ENCODE peak calls at places on chromosomes 5 and 9, in six cellular contexts. R is uterus; M is tibial nerve; O is adipocyte; I is CD4-positive, CD25-positive, alpha-beta regulatory T cell; C is cardiac muscle cell. H is an unnamed sample.

GRCh38 chr5:165497707-165498106 is 1992.3 kb downstream of the MAT2B start:
- DNase-seq in R (no peak), C (peak; percentile 30), I (no peak), M (no peak), O (peak; percentile 22), H (peak; percentile 57)

GRCh38 chr5:79011219-79011836 is 26.2 kb upstream of the ARSB start:
- DNase-seq in O (no peak), I (peak; percentile 16), R (no peak), M (no peak), C (no peak), H (no peak)

GRCh38 chr5:136028782-136029742 is at the start of gene TGFBI:
- DNase-seq in R (peak; percentile 57), M (peak; percentile 57), C (peak; percentile 76), O (peak; percentile 88), I (no peak), H (no peak)

GRCh38 chr5:178398856-178399722 is 166.5 kb upstream of the PHYKPL start:
- DNase-seq in I (no peak), R (no peak), C (no peak), M (no peak), O (no peak), H (no peak)

GRCh38 chr9:132832171-132832570 is 45.9 kb downstream of the AK8 start:
- DNase-seq in I (no peak), R (no peak), M (no peak), C (no peak), O (no peak), H (no peak)

GRCh38 chr9:115999498-115999897 is 154.1 kb upstream of the PAPPA start:
- DNase-seq in O (peak; percentile 28), I (no peak), R (no peak), M (no peak), C (no peak), H (no peak)

GRCh38 chr9:122402403-122403268 is 31.8 kb downstream of the PTGS1 start:
- DNase-seq in C (no peak), M (no peak), O (peak; percentile 98), R (no peak), I (peak; percentile 3), H (no peak)

GRCh38 chr9:7489018-7489417 is 310.6 kb downstream of the DMAC1 start:
- DNase-seq in R (no peak), C (no peak), I (no peak), O (no peak), M (no peak), H (no peak)

GRCh38 chr5:134252671-134253070 is 26.8 kb upstream of the PPP2CA start:
- DNase-seq in I (no peak), C (peak; percentile 28), R (no peak), O (peak; percentile 76), M (no peak), H (no peak)

GRCh38 chr9:27945386-27945785 is 372.1 kb upstream of the C9orf72 start:
- DNase-seq in M (no peak), R (no peak), I (no peak), O (no peak), C (no peak), H (no peak)

GRCh38 chr9:71349218-71349617 is 227.8 kb upstream of the TRPM3 start:
- DNase-seq in I (no peak), M (no peak), R (no peak), C (no peak), O (peak; percentile 85), H (no peak)

GRCh38 chr5:103254921-103255320 is 3.6 kb upstream of the MACIR start:
- DNase-seq in M (no peak), I (no peak), R (no peak), O (peak; percentile 28), C (no peak), H (no peak)

GRCh38 chr5:120544043-120544442 is 79.9 kb downstream of the PRR16 start:
- DNase-seq in R (no peak), I (no peak), M (no peak), C (no peak), O (no peak), H (no peak)

GRCh38 chr5:15992918-15993317 is 186.7 kb downstream of the MARCHF11 start:
- DNase-seq in I (no peak), C (no peak), O (peak; percentile 12), M (no peak), R (no peak), H (no peak)

GRCh38 chr5:59615272-59615671 is 278.3 kb downstream of the PDE4D start:
- DNase-seq in C (no peak), O (peak; percentile 41), I (no peak), M (no peak), R (no peak), H (no peak)

GRCh38 chr5:23289162-23289561 is 218.2 kb upstream of the PRDM9 start:
- DNase-seq in M (no peak), I (no peak), R (no peak), C (no peak), O (no peak), H (no peak)

GRCh38 chr5:149938791-149939358 is 5.7 kb downstream of the PDE6A start:
- DNase-seq in C (no peak), R (no peak), M (no peak), O (peak; percentile 82), I (no peak), H (no peak)

GRCh38 chr9:122053546-122053945 is 39.6 kb downstream of the TTLL11 start:
- DNase-seq in M (no peak), O (no peak), C (no peak), I (no peak), R (no peak), H (no peak)

GRCh38 chr5:142722896-142723295 is 37.0 kb upstream of the FGF1 start:
- DNase-seq in O (no peak), C (no peak), R (no peak), M (no peak), I (no peak), H (no peak)

GRCh38 chr5:151678146-151678545 is 8.6 kb downstream of the SPARC start:
- DNase-seq in R (no peak), I (no peak), O (peak; percentile 55), C (no peak), M (no peak), H (no peak)

DNA sequence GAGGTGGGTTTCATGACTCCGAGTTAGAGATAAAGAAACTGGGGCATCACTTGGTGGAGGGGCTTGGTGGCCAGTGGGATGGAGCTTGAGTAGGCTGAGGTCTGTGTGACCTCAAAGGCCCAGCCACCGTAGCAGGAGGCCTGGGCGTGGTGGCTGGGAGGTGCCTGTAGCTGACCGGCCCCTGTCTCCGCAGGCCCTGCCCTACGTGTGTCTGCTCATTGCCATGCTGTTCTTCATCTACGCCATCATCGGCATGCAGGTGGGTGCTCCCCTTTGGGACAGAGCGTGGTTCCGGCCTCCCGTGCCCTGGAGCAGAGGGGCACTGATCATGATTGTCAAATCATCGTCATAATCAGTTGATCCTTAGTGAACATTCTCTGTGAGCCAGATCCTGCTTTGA is 196.2 kb downstream of the CACNA1B start:
- DNase-seq in I (no peak), C (no peak), O (no peak), M (no peak), R (no peak), H (no peak)
- H3K27me3 ChIP-seq in I (no peaks in the 10 kb centered on the region), C (no peaks in the 10 kb centered on the region), O (peaks cover 30% of the 10 kb centered on the region), M (no peaks in the 10 kb centered on the region), R (no peaks in the 10 kb centered on the region), H (no peaks in the 10 kb centered on the region)

GRCh38 chr9:126222363-126222834 is 104.2 kb upstream of the MVB12B start:
- DNase-seq in O (no peak), R (no peak), I (no peak), M (no peak), C (no peak), H (no peak)

GRCh38 chr9:126222835-126223431 is 103.7 kb upstream of the MVB12B start:
- DNase-seq in R (no peak), I (no peak), O (no peak), C (no peak), M (no peak), H (no peak)

GRCh38 chr9:126219717-126220116 is 106.9 kb upstream of the MVB12B start:
- DNase-seq in I (no peak), C (no peak), R (no peak), M (no peak), O (no peak), H (no peak)

GRCh38 chr9:126219166-126219565 is 107.5 kb upstream of the MVB12B start:
- DNase-seq in O (no peak), R (no peak), C (no peak), I (no peak), M (no peak), H (no peak)

DNA sequence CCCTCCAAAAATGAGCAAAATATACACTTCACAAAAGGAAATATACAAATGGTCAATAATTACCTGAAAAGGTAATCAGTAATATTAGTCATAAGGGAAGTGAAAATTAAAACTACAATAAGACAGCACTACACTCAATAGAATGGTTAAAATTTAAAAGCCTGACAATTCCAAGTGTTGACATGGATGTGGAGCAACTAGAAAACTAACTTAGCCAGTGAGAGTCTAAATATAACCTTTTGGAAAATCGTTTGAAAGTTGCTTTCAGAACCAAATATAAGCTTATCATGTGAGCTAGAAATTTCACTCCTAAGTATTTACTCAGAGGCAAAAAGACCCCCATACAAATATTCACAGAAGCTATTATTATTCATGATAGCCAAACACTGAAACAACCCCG is 105.1 kb upstream of the MVB12B start:
- DNase-seq in O (no peak), R (no peak), C (no peak), M (no peak), I (no peak), H (no peak)
- H3K27me3 ChIP-seq in O (peaks cover 40% of the 10 kb centered on the region), R (no peaks in the 10 kb centered on the region), C (no peaks in the 10 kb centered on the region), M (no peaks in the 10 kb centered on the region), I (peaks cover 10% of the 10 kb centered on the region), H (no peaks in the 10 kb centered on the region)

GRCh38 chr5:76329346-76329745 is 73.7 kb upstream of the IQGAP2 start:
- DNase-seq in C (no peak), M (no peak), O (no peak), I (no peak), R (no peak), H (no peak)
- H3K27me3 ChIP-seq in C (no peaks in the 10 kb centered on the region), M (no peaks in the 10 kb centered on the region), O (peaks cover 41% of the 10 kb centered on the region), I (no peaks in the 10 kb centered on the region), R (no peaks in the 10 kb centered on the region), H (no peaks in the 10 kb centered on the region)

DNA sequence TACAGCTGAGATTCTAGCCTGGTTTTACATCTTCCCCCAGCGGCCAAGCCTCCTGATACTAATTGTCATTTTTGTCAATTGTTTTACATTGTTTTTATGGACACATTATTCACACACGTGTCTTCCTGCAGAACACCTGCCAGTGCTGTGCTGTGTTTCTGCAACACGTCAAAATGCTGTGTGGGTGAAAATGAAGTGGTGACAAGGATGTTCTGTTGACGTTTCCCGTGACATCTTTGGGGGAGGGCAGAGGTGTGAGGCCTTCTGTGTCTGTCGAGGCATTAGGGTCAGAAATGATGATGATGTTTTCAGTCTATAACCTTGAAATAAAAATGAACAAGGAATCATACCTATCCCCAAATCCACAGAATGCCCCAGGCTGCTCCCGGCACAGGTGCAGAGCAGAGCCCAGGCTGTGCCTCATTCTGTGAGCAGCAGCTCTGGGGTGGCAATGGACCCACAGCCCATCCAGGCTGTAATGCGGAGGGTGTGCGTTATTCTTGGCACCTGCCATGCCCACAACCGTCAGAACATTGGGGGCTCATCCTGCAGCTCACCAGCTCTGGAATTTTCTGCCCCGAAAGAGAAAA is 23.6 kb upstream of the CEP72 start:
- DNase-seq in I (no peak), O (no peak), R (no peak), M (no peak), C (no peak), H (no peak)
- H3K27me3 ChIP-seq in I (peaks cover 4% of the 10 kb centered on the region), O (peaks cover 30% of the 10 kb centered on the region), R (no peaks in the 10 kb centered on the region), M (no peaks in the 10 kb centered on the region), C (peaks cover 29% of the 10 kb centered on the region), H (peaks cover 3% of the 10 kb centered on the region)

H was measured in Karpas-422.